ENCODE peak calls at places on chromosomes 4 and X, in seven cellular contexts. B, W, P, E, Q, M and U are unnamed samples.

GRCh38 chrX:6909396-6909795 is 238.1 kb upstream of the STS start:
- DNase-seq in B (no peak), W (no peak), P (no peak), E (no peak), Q (no peak), M (no peak), U (no peak)

GRCh38 chrX:15468036-15468435 is 25.1 kb downstream of the PIR start:
- DNase-seq in B (peak; percentile 44), W (peak; percentile 64), P (no peak), E (no peak), Q (peak; percentile 18), M (peak; percentile 25), U (no peak)

GRCh38 chr4:55038176-55038890 is 87.1 kb downstream of the KDR start:
- DNase-seq in B (peak; percentile 29), W (peak; percentile 11), P (no peak), E (no peak), Q (no peak), M (no peak), U (no peak)

GRCh38 chrX:107600366-107600765 is 27.9 kb upstream of the PRPS1 start:
- DNase-seq in B (no peak), W (no peak), P (no peak), E (no peak), Q (no peak), M (no peak), U (no peak)

GRCh38 chr4:41142946-41143720 is 71.2 kb downstream of the APBB2 start:
- DNase-seq in B (peak; percentile 97), W (peak; percentile 91), P (no peak), E (no peak), Q (peak; percentile 49), M (no peak), U (peak; percentile 30)

GRCh38 chr4:168615294-168615693 is 118.4 kb downstream of the PALLD start:
- DNase-seq in B (peak; percentile 94), W (peak; percentile 72), P (no peak), E (no peak), Q (no peak), M (no peak), U (peak; percentile 31)

GRCh38 chr4:101037938-101038413 is 309.4 kb downstream of the PPP3CA start:
- DNase-seq in B (peak; percentile 30), W (no peak), P (no peak), E (no peak), Q (no peak), M (no peak), U (no peak)

GRCh38 chrX:12999422-12999821 is 24.5 kb downstream of the TMSB4X start:
- DNase-seq in B (peak; percentile 33), W (no peak), P (no peak), E (no peak), Q (no peak), M (no peak), U (no peak)

GRCh38 chr4:159778298-159778697 is 675.4 kb downstream of the RAPGEF2 start:
- DNase-seq in B (no peak), W (no peak), P (no peak), E (no peak), Q (no peak), M (no peak), U (no peak)

GRCh38 chr4:25890653-25891485 is 23.2 kb upstream of the SMIM20 start:
- DNase-seq in B (no peak), W (no peak), P (no peak), E (no peak), Q (no peak), M (peak; percentile 55), U (no peak)

GRCh38 chrX:15926622-15927021 is 72.0 kb upstream of the AP1S2 start:
- DNase-seq in B (no peak), W (no peak), P (no peak), E (no peak), Q (no peak), M (no peak), U (no peak)

GRCh38 chr4:2412534-2412884 is 5.9 kb downstream of the ZFYVE28 start:
- DNase-seq in B (no peak), W (no peak), P (no peak), E (no peak), Q (no peak), M (no peak), U (peak; percentile 44)

GRCh38 chr4:15507679-15508078 is 38.0 kb downstream of the CC2D2A start:
- DNase-seq in B (no peak), W (no peak), P (no peak), E (no peak), Q (no peak), M (no peak), U (no peak)

GRCh38 chrX:139008185-139008584 is 296.7 kb upstream of the FGF13 start:
- DNase-seq in B (no peak), W (no peak), P (no peak), E (no peak), Q (no peak), M (no peak), U (no peak)

GRCh38 chrX:1807301-1807731 is 192.5 kb downstream of the ASMT start:
- DNase-seq in B (peak; percentile 33), W (peak; percentile 16), P (no peak), E (no peak), Q (no peak), M (peak; percentile 51), U (no peak)

GRCh38 chrX:104921606-104922205 is 298.8 kb downstream of the TEX13A start:
- DNase-seq in B (peak; percentile 2), W (no peak), P (no peak), E (no peak), Q (no peak), M (no peak), U (peak; percentile 28)

GRCh38 chr4:104815593-104816156 is 321.0 kb upstream of the CXXC4 start:
- DNase-seq in B (peak; percentile 34), W (no peak), P (no peak), E (no peak), Q (no peak), M (no peak), U (no peak)

GRCh38 chr4:152591361-152591760 is 55.5 kb upstream of the FBXW7 start:
- DNase-seq in B (peak; percentile 53), W (peak; percentile 14), P (no peak), E (no peak), Q (peak; percentile 30), M (peak; percentile 72), U (no peak)

DNA sequence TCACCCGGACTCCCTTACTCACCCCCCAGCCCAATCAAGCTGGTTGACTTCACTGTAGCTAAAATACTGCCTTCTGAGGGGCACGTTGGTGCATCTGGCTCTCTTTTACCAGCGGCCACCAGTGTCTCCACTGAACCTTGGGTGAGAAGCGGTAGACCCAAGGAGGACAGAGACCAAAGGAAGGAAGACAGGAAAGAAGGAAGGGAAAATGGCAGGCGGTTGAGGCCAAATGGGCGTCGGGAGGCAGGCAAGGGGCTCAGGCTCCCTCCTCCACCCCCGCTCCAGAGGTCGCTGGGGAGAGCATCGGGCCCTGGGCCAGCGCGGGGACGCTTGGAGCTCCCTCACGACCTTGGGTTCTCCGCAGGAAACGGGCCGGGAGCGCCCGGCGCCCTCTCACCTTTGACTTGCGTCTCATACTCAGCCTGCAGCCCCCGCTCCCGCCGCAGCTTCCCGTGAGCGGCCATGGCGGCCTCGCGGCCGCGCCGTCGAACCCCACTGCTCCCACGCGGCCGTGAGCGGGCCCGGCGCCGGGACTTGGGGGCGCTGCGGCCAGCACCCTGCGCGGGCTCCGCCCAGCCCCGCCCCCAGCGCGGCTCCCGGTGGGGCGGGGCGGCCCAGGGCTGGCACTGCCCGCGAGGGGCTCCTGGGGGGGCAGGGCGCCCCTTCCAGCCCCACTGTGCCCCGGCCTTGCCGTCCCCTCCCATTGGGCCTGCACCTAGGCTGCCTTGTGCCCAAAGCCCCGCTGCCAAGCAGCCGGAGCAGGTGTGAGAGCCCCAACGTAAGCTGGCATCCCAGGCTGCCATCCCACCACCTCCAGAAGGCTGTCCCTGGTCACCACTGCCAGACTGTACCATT is at the start of gene ARHGAP4:
- DNase-seq in B (no peak), W (no peak), P (peak; percentile 37), E (no peak), Q (no peak), M (peak; percentile 82), U (peak; percentile 40)
- H3K4me3 ChIP-seq in B (no peak within 1 kb of the TSS), W (peak within 1 kb of the TSS; percentile 63), P (peak within 1 kb of the TSS; percentile 71), E (peak within 1 kb of the TSS; percentile 84), Q (peak within 1 kb of the TSS; percentile 86), M (peak within 1 kb of the TSS; percentile 66), U (peak within 1 kb of the TSS; percentile 86)

DNA sequence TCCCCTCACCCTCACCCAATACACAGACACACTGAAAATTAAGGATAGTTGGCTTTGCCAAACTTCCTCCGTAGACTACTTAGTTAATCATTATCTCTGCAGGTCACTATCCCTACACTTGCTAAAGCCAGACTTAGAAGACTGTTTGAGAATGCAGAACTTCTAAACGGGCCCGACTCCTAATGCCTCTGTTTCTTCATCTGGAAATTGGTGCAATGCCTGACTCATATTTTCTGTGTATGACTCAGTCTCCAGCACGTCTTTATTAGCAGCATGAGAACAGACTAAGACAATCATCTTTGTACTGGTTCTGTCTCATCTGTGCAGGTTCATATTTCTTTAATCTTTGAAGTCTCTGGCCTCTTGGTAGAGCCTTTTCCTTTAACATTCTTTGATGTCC is 411.9 kb upstream of the ACTRT1 start:
- DNase-seq in B (peak; percentile 43), W (no peak), P (no peak), E (peak; percentile 2), Q (no peak), M (no peak), U (no peak)
- H3K4me3 ChIP-seq in B (no peak overlapping the region), W (no peak overlapping the region), P (no peak overlapping the region), E (no peak overlapping the region), Q (no peak overlapping the region), M (no peak overlapping the region), U (no peak overlapping the region)

DNA sequence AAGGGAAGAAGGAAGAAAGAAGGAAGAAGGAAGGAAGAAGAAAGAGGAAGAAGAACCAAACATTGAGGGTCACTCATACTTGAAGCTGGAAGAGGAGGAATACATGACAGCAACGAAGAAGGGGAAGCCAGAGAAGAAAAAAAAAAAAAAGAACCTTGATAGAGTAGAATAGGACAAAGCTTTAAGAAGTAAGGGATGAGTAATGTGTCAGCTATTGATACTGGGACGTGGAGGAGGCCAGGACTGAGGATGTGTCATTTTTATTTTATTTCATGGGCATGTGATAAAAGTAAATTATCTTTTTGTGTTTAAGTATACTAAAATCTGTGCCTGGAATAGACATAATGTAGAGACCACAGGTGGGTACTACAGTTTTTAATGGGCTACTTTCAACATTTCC is 6.4 kb downstream of the EDA2R start:
- DNase-seq in B (peak; percentile 50), W (no peak), P (no peak), E (no peak), Q (no peak), M (no peak), U (no peak)
- H3K4me3 ChIP-seq in B (no peak overlapping the region), W (peak overlapping the region; percentile 2), P (no peak overlapping the region), E (no peak overlapping the region), Q (no peak overlapping the region), M (no peak overlapping the region), U (no peak overlapping the region)

GRCh38 chr4:4781936-4782754 is 77.3 kb upstream of the MSX1 start:
- DNase-seq in B (peak; percentile 63), W (peak; percentile 62), P (no peak), E (no peak), Q (no peak), M (no peak), U (no peak)
- H3K4me3 ChIP-seq in B (no peak overlapping the region), W (peak overlapping the region; percentile 37), P (no peak overlapping the region), E (no peak overlapping the region), Q (no peak overlapping the region), M (no peak overlapping the region), U (no peak overlapping the region)